ENCODE peak calls at places on chromosomes 6 and 20, in nine cellular contexts. E, J, Q, I, T, U, P, C and W are unnamed samples.

GRCh38 chr6:12371641-12372146 is 81.5 kb downstream of the EDN1 start:
- DNase-seq in E (no peak), J (peak; percentile 28), Q (no peak), I (no peak), T (no peak), U (no peak), P (no peak), C (no peak), W (no peak)

GRCh38 chr6:32178547-32179440 is 589 bp downstream of the RNF5 start:
- DNase-seq in E (no peak), J (no peak), Q (peak; percentile 85), I (no peak), T (no peak), U (no peak), P (no peak), C (no peak), W (no peak)

GRCh38 chr6:31529329-31530150 is 778 bp downstream of the MCCD1 start:
- DNase-seq in E (no peak), J (no peak), Q (no peak), I (no peak), T (no peak), U (no peak), P (no peak), C (no peak), W (no peak)

GRCh38 chr20:44990425-44990824 is 24.1 kb downstream of the STK4 start:
- DNase-seq in E (no peak), J (peak; percentile 18), Q (no peak), I (peak; percentile 31), T (no peak), U (no peak), P (no peak), C (no peak), W (no peak)

GRCh38 chr6:33710296-33711121 is 991 bp downstream of the UQCC2 start:
- DNase-seq in E (no peak), J (no peak), Q (peak; percentile 23), I (no peak), T (no peak), U (no peak), P (no peak), C (no peak), W (no peak)

GRCh38 chr6:3797231-3798200 is 46.0 kb upstream of the PXDC1 start:
- DNase-seq in E (no peak), J (peak; percentile 42), Q (no peak), I (peak; percentile 47), T (no peak), U (no peak), P (no peak), C (no peak), W (no peak)

GRCh38 chr6:7175463-7175862 is 67.7 kb downstream of the RREB1 start:
- DNase-seq in E (no peak), J (no peak), Q (no peak), I (peak; percentile 38), T (no peak), U (no peak), P (no peak), C (no peak), W (no peak)

GRCh38 chr6:149111556-149112115 is 205.9 kb upstream of the TAB2 start:
- DNase-seq in E (no peak), J (no peak), Q (no peak), I (no peak), T (no peak), U (no peak), P (no peak), C (no peak), W (no peak)

GRCh38 chr6:44100088-44100550 is 27.1 kb downstream of the MRPL14 start:
- DNase-seq in E (peak; percentile 32), J (peak; percentile 58), Q (no peak), I (peak; percentile 28), T (no peak), U (no peak), P (no peak), C (no peak), W (no peak)

GRCh38 chr20:16350465-16350864 is 222.8 kb downstream of the KIF16B start:
- DNase-seq in E (no peak), J (no peak), Q (no peak), I (no peak), T (no peak), U (no peak), P (no peak), C (no peak), W (no peak)

GRCh38 chr20:35008411-35009342 is 53.0 kb downstream of the MYH7B start:
- DNase-seq in E (peak; percentile 93), J (no peak), Q (peak; percentile 64), I (peak; percentile 34), T (no peak), U (peak; percentile 97), P (peak; percentile 90), C (no peak), W (peak; percentile 37)

GRCh38 chr6:20113649-20114224 is 98.5 kb downstream of the MBOAT1 start:
- DNase-seq in E (no peak), J (no peak), Q (no peak), I (no peak), T (no peak), U (no peak), P (no peak), C (no peak), W (no peak)

GRCh38 chr6:20112206-20112605 is 100.1 kb downstream of the MBOAT1 start:
- DNase-seq in E (no peak), J (no peak), Q (no peak), I (no peak), T (no peak), U (no peak), P (no peak), C (no peak), W (no peak)

GRCh38 chr6:20115269-20116005 is 96.8 kb downstream of the MBOAT1 start:
- DNase-seq in E (no peak), J (no peak), Q (no peak), I (no peak), T (no peak), U (no peak), P (no peak), C (no peak), W (no peak)

DNA sequence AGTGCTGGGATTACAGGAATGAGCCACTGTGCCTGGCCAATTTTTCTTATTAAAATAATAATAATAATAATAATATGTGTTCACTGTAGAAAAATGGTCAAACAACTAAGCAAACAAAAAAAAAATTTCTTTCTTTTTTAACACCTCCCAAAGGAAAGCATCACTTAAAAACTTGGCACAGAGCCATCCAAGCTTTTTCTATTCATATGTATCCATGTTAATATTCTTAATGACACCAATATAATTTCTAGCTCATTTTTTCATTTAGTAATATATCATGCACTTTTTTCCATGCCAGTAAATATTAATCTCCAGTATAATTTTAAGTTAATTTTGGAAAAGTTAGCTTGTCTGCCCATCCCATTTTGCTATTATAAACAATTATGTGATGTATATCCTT is 101.8 kb downstream of the MBOAT1 start:
- DNase-seq in E (no peak), J (no peak), Q (no peak), I (no peak), T (no peak), U (no peak), P (no peak), C (no peak), W (no peak)
- H3K27ac ChIP-seq in E (no peak overlapping the region), J (no peak overlapping the region), Q (no peak overlapping the region), I (no peak overlapping the region), T (no peak overlapping the region), U (no peak overlapping the region), P (no peak overlapping the region), C (no peak overlapping the region), W (no peak overlapping the region)

GRCh38 chr6:162187168-162187935 is 540.2 kb downstream of the PRKN start:
- DNase-seq in E (no peak), J (no peak), Q (no peak), I (no peak), T (no peak), U (no peak), P (no peak), C (no peak), W (no peak)

GRCh38 chr6:162181741-162182401 is 545.7 kb downstream of the PRKN start:
- DNase-seq in E (no peak), J (no peak), Q (no peak), I (peak; percentile 8), T (no peak), U (no peak), P (no peak), C (no peak), W (no peak)

GRCh38 chr6:162178666-162179065 is 548.9 kb downstream of the PRKN start:
- DNase-seq in E (no peak), J (no peak), Q (no peak), I (no peak), T (no peak), U (no peak), P (no peak), C (no peak), W (no peak)

GRCh38 chr6:162179196-162179951 is 548.2 kb downstream of the PRKN start:
- DNase-seq in E (no peak), J (no peak), Q (no peak), I (no peak), T (no peak), U (no peak), P (no peak), C (no peak), W (no peak)

DNA sequence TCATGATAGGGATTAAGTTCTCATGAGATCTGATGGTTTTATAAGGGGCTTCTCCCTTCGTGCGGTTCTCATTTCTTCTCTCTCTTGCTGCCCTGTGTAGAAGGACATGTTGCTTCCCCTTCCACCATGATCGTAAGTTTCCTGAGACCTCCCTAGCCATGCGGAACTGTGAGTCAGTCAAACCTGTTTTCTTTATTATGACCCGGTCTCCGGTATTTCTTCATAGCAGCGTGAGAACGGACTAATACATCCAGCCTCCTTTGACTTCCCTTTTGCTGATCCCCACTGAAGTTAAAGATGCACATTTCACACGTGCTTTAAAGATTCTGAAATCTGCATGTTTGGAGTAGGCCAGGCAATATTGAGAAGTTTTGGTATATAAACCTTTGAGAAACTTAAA is 543.1 kb downstream of the PRKN start:
- DNase-seq in E (no peak), J (no peak), Q (no peak), I (no peak), T (no peak), U (no peak), P (no peak), C (no peak), W (no peak)
- H3K27me3 ChIP-seq in E (no peaks in the 10 kb centered on the region), J (no peaks in the 10 kb centered on the region), Q (no peaks in the 10 kb centered on the region), I (no peaks in the 10 kb centered on the region), T (no peaks in the 10 kb centered on the region), U (no peaks in the 10 kb centered on the region), P (no peaks in the 10 kb centered on the region), C (no peaks in the 10 kb centered on the region), W (no peaks in the 10 kb centered on the region)

GRCh38 chr6:28775405-28776129 is 148.2 kb downstream of the TRIM27 start:
- DNase-seq in E (no peak), J (no peak), Q (no peak), I (no peak), T (no peak), U (no peak), P (no peak), C (no peak), W (no peak)
- H3K9me3 ChIP-seq in E (no peaks in the 10 kb centered on the region), J (no peaks in the 10 kb centered on the region), Q (no peaks in the 10 kb centered on the region), I (no peaks in the 10 kb centered on the region), T (no peaks in the 10 kb centered on the region), U (no peaks in the 10 kb centered on the region), P (no peaks in the 10 kb centered on the region), C (peaks cover 4% of the 10 kb centered on the region), W (no peaks in the 10 kb centered on the region)

DNA sequence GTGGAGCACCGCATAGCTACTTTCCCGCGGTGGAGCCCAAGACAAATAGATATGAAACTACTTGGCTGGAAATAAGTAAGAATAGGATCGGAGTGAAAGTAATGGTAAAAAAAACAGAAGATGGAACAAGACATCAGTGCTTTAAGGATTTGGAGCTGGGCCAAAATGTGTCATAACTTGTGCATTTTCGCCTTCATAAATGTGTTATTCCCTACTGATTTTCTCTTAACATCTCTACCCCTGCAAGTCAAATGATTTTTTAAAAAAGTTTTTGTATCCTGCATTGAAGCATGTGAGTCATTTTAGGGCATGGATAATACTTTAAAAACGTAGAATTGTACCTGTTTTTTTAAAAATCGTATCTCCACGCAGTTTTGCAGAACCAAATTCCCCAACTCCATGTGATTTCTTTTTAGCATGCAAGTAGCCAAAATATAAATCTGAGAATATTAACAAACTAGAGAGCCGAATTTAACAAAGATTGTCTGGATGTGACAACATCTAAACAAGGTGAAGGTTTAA is 885 bp upstream of the FAM184A start:
- DNase-seq in E (no peak), J (peak; percentile 33), Q (no peak), I (peak; percentile 68), T (no peak), U (no peak), P (no peak), C (no peak), W (no peak)
- H3K27ac ChIP-seq in E (peak overlapping the region; percentile 45), J (no peak overlapping the region), Q (peak overlapping the region; percentile 85), I (no peak overlapping the region), T (no peak overlapping the region), U (no peak overlapping the region), P (no peak overlapping the region), C (peak overlapping the region; percentile 49), W (peak overlapping the region; percentile 64)